ENCODE peak calls at places on chromosomes 16 and 17, in six cellular contexts. U is GM12865, Y is breast epithelium, R is colonic mucosa, O is thoracic aorta, H is psoas muscle. G is an unnamed sample.

GRCh38 chr17:82867763-82868325 is 28.0 kb upstream of the ZNF750 start:
- DNase-seq in U (no peak), Y (no peak), R (no peak), O (no peak), H (no peak), G (no peak)

GRCh38 chr17:72467841-72468653 is 347.2 kb downstream of the SOX9 start:
- DNase-seq in U (no peak), Y (peak), R (peak), O (no peak), H (no peak), G (no peak)

GRCh38 chr17:63069245-63069644 is 103.2 kb downstream of the TANC2 start:
- DNase-seq in U (no peak), Y (no peak), R (no peak), O (no peak), H (no peak), G (no peak)

GRCh38 chr16:84569382-84569987 is 48.4 kb downstream of the COTL1 start:
- DNase-seq in U (no peak), Y (no peak), R (peak), O (no peak), H (no peak), G (no peak)

GRCh38 chr17:2181206-2181983 is 122.2 kb downstream of the SMG6 start:
- DNase-seq in U (no peak), Y (no peak), R (peak), O (peak), H (peak), G (no peak)

GRCh38 chr16:23384878-23385277 is 68.1 kb downstream of the COG7 start:
- DNase-seq in U (peak), Y (peak), R (no peak), O (no peak), H (no peak), G (no peak)

GRCh38 chr17:48219605-48220004 is 112.0 kb downstream of the SNX11 start:
- DNase-seq in U (no peak), Y (no peak), R (no peak), O (no peak), H (no peak), G (no peak)

GRCh38 chr16:72240949-72241348 is 69.0 kb upstream of the PMFBP1 start:
- DNase-seq in U (no peak), Y (no peak), R (no peak), O (no peak), H (no peak), G (no peak)

GRCh38 chr16:2095918-2096582 is 39.6 kb downstream of the PKD1 start:
- DNase-seq in U (no peak), Y (no peak), R (no peak), O (no peak), H (no peak), G (no peak)

GRCh38 chr16:86787538-86787937 is 209.2 kb downstream of the FOXL1 start:
- DNase-seq in U (no peak), Y (no peak), R (no peak), O (no peak), H (no peak), G (no peak)

GRCh38 chr16:23294260-23294659 is 7.8 kb upstream of the SCNN1B start:
- DNase-seq in U (no peak), Y (no peak), R (peak), O (no peak), H (no peak), G (no peak)

GRCh38 chr17:65055280-65055707 is 1.2 kb downstream of the GNA13 start:
- DNase-seq in U (no peak), Y (no peak), R (no peak), O (no peak), H (no peak), G (no peak)

GRCh38 chr17:75034236-75034908 is 12.4 kb downstream of the ATP5PD start:
- DNase-seq in U (peak), Y (peak), R (peak), O (peak), H (peak), G (peak)

GRCh38 chr17:15000661-15001060 is 264.5 kb downstream of the PMP22 start:
- DNase-seq in U (no peak), Y (no peak), R (no peak), O (no peak), H (no peak), G (no peak)

GRCh38 chr16:28820016-28820415 is 2.8 kb upstream of the ATXN2L start:
- DNase-seq in U (no peak), Y (no peak), R (peak), O (no peak), H (no peak), G (peak)

GRCh38 chr16:30340621-30341020 is 14.5 kb downstream of the CD2BP2 start:
- DNase-seq in U (no peak), Y (no peak), R (peak), O (no peak), H (no peak), G (no peak)

GRCh38 chr17:54727624-54728023 is 173.0 kb upstream of the TOM1L1 start:
- DNase-seq in U (no peak), Y (no peak), R (no peak), O (no peak), H (no peak), G (no peak)

GRCh38 chr16:6562985-6563384 is 769.7 kb upstream of the RBFOX1 start:
- DNase-seq in U (no peak), Y (no peak), R (no peak), O (no peak), H (no peak), G (no peak)

GRCh38 chr17:74579910-74580309 is 12.2 kb downstream of the CD300LD start:
- DNase-seq in U (no peak), Y (no peak), R (no peak), O (no peak), H (no peak), G (no peak)

GRCh38 chr16:68022728-68023537 is at the start of the genes DDX28 and DUS2:
- DNase-seq in U (peak), Y (peak), R (peak), O (peak), H (peak), G (peak)

GRCh38 chr16:68021490-68021889 is 1.5 kb downstream of the DDX28 start:
- DNase-seq in U (no peak), Y (no peak), R (no peak), O (no peak), H (no peak), G (no peak)

GRCh38 chr16:68019167-68019680 is 3.5 kb upstream of the DPEP2NB start:
- DNase-seq in U (no peak), Y (no peak), R (no peak), O (no peak), H (no peak), G (no peak)

GRCh38 chr16:68022278-68022727 is 729 bp downstream of the DDX28 start:
- DNase-seq in U (no peak), Y (no peak), R (no peak), O (no peak), H (no peak), G (no peak)
- TF ChIP-seq CTCF in U (no peak), Y (no peak), R (no peak), O (no peak), H (no peak), G (no peak)

GRCh38 chr16:65068151-65068740 is 53.6 kb downstream of the CDH11 start:
- DNase-seq in U (no peak), Y (no peak), R (no peak), O (no peak), H (no peak), G (no peak)
- TF ChIP-seq CTCF in U (no peak), Y (no peak), R (no peak), O (no peak), H (peak), G (no peak)

GRCh38 chr17:77677210-77677609 is 281.3 kb upstream of the TNRC6C start:
- DNase-seq in U (no peak), Y (no peak), R (no peak), O (no peak), H (no peak), G (no peak)
- TF ChIP-seq CTCF in U (no peak), Y (no peak), R (no peak), O (no peak), H (no peak), G (no peak)

GRCh38 chr16:31380201-31380600 is 12.9 kb upstream of the ITGAD start:
- DNase-seq in U (no peak), Y (no peak), R (no peak), O (no peak), H (no peak), G (no peak)
- TF ChIP-seq CTCF in U (no peak), Y (no peak), R (no peak), O (no peak), H (no peak), G (no peak)

DNA sequence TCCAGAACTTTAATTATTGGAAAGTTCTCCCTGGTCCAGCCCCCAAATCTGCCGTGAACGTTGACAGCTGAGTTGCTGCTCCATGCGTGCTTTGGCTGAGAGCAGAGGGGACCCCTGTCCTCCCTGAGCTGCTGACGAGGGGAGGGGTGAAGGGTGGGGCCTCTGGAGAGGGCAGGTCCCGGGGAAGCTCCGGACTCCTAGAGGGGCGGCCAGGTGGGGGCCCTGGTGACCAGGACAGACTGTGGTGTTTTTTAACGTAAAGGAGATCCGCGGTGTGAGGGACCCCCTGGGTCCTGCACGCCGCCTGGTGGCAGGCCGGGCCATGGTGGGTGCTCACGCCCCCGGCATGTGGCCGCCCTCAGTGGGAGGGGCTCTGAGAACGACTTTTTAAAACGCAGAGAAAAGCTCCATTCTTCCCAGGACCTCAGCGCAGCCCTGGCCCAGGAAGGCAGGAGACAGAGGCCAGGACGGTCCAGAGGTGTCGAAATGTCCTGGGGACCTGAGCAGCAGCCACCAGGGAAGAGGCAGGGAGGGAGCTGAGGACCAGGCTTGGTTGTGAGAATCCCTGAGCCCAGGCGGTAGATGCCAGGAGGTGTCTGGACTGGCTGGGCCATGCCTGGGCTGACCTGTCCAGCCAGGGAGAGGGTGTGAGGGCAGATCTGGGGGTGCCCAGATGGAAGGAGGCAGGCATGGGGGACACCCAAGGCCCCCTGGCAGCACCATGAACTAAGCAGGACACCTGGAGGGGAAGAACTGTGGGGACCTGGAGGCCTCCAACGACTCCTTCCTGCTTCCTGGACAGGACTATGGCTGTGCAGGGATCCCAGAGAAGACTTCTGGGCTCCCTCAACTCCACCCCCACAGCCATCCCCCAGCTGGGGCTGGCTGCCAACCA is at the start of gene MC1R:
- DNase-seq in U (peak), Y (no peak), R (no peak), O (no peak), H (no peak), G (peak)
- TF ChIP-seq CTCF in U (peak), Y (peak), R (peak), O (peak), H (peak), G (no peak)

GRCh38 chr16:878071-878784 is 77.7 kb upstream of the GNG13 start:
- DNase-seq in U (no peak), Y (no peak), R (no peak), O (no peak), H (peak), G (no peak)
- TF ChIP-seq CTCF in U (no peak), Y (no peak), R (no peak), O (no peak), H (no peak), G (no peak)

DNA sequence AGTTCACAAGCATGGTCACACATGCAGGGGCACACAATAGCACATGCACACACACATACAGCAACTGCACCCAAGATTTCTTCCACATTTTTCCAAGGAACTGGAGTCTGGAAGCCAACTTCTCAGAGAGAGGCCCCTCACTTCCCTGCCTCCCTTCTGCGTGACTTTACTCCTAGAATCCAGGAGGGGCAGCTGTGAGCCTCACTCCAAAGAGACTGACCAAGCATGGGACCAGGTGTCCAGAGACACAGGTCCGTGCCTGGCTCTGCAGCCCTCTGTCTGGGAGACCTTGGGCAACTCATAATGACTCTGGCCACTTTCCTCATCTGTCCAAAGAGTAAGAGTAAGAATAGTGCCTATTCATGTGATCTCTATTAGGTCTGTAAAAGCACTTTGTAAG is 104.7 kb upstream of the TMEM132E start:
- DNase-seq in U (no peak), Y (no peak), R (no peak), O (no peak), H (no peak), G (no peak)
- TF ChIP-seq CTCF in U (no peak), Y (no peak), R (no peak), O (no peak), H (no peak), G (no peak)